ENCODE peak calls at places on chromosomes 12 and 14, in five cellular contexts. A is transverse colon, N is lower leg skin, T is body of pancreas, P is tibial nerve. Q is an unnamed sample.

GRCh38 chr12:111767362-111768158 is 827 bp downstream of the ALDH2 start:
- DNase-seq in A (peak; percentile 58), N (no peak), T (no peak), P (no peak), Q (no peak)

GRCh38 chr12:109264095-109264942 is 44.8 kb downstream of the FOXN4 start:
- DNase-seq in A (peak; percentile 82), N (peak; percentile 39), T (peak; percentile 68), P (peak; percentile 54), Q (peak; percentile 86)

GRCh38 chr12:49949124-49949845 is 1.3 kb upstream of the AQP2 start:
- DNase-seq in A (no peak), N (no peak), T (no peak), P (no peak), Q (no peak)

GRCh38 chr14:39090548-39091111 is 12.4 kb downstream of the SEC23A start:
- DNase-seq in A (no peak), N (no peak), T (no peak), P (no peak), Q (no peak)

GRCh38 chr12:89494411-89495231 is 30.0 kb downstream of the GALNT4 start:
- DNase-seq in A (no peak), N (no peak), T (no peak), P (no peak), Q (no peak)

GRCh38 chr14:76480426-76480825 is 104.5 kb downstream of the ESRRB start:
- DNase-seq in A (no peak), N (no peak), T (no peak), P (no peak), Q (no peak)

GRCh38 chr12:52461693-52462092 is 9.7 kb upstream of the KRT6B start:
- DNase-seq in A (peak; percentile 25), N (no peak), T (peak; percentile 33), P (no peak), Q (no peak)

GRCh38 chr12:110917467-110917866 is 2.9 kb downstream of the MYL2 start:
- DNase-seq in A (no peak), N (no peak), T (no peak), P (no peak), Q (no peak)

GRCh38 chr12:21416611-21417121 is 20.8 kb upstream of the PYROXD1 start:
- DNase-seq in A (no peak), N (no peak), T (no peak), P (no peak), Q (no peak)

GRCh38 chr14:74882103-74882920 is 596 bp downstream of the DLST start:
- DNase-seq in A (peak; percentile 65), N (peak; percentile 45), T (peak; percentile 45), P (no peak), Q (peak; percentile 72)

GRCh38 chr12:106288510-106289195 is 13.9 kb upstream of the TCP11L2 start:
- DNase-seq in A (no peak), N (peak; percentile 40), T (peak; percentile 34), P (no peak), Q (peak; percentile 78)

GRCh38 chr12:51893786-51894185 is 5.9 kb downstream of the ANKRD33 start:
- DNase-seq in A (no peak), N (no peak), T (no peak), P (no peak), Q (no peak)

GRCh38 chr12:76704693-76705092 is 59.2 kb upstream of the ZDHHC17 start:
- DNase-seq in A (no peak), N (no peak), T (no peak), P (no peak), Q (no peak)

GRCh38 chr12:71686658-71687025 is 760 bp downstream of the TMEM19 start:
- DNase-seq in A (no peak), N (no peak), T (no peak), P (no peak), Q (peak; percentile 37)

GRCh38 chr14:98466807-98467206 is 805.2 kb downstream of the BCL11B start:
- DNase-seq in A (no peak), N (no peak), T (no peak), P (no peak), Q (no peak)

GRCh38 chr12:102896067-102896466 is 21.0 kb downstream of the PAH start:
- DNase-seq in A (no peak), N (no peak), T (no peak), P (no peak), Q (no peak)

GRCh38 chr12:39505025-39505424 is 62.1 kb upstream of the KIF21A start:
- DNase-seq in A (no peak), N (no peak), T (no peak), P (no peak), Q (no peak)

GRCh38 chr12:124923906-124924734 is 9.7 kb upstream of the UBC start:
- DNase-seq in A (no peak), N (no peak), T (no peak), P (peak; percentile 3), Q (peak; percentile 54)

GRCh38 chr12:8064131-8064530 is 2.0 kb downstream of the C3AR1 start:
- DNase-seq in A (no peak), N (no peak), T (no peak), P (no peak), Q (peak; percentile 33)

GRCh38 chr12:50715174-50715573 is 48.7 kb upstream of the ATF1 start:
- DNase-seq in A (no peak), N (no peak), T (no peak), P (no peak), Q (no peak)

GRCh38 chr12:51621155-51621922 is 30.3 kb downstream of the SCN8A start:
- DNase-seq in A (no peak), N (no peak), T (no peak), P (no peak), Q (no peak)

GRCh38 chr14:99589031-99589441 is 15.0 kb downstream of the CCDC85C start:
- DNase-seq in A (no peak), N (no peak), T (no peak), P (no peak), Q (peak; percentile 48)

GRCh38 chr14:48937796-48938195 is 648.4 kb downstream of the RPS29 start:
- DNase-seq in A (no peak), N (no peak), T (no peak), P (no peak), Q (no peak)

GRCh38 chr14:92607702-92608429 is 94.3 kb downstream of the RIN3 start:
- DNase-seq in A (no peak), N (no peak), T (no peak), P (no peak), Q (no peak)

DNA sequence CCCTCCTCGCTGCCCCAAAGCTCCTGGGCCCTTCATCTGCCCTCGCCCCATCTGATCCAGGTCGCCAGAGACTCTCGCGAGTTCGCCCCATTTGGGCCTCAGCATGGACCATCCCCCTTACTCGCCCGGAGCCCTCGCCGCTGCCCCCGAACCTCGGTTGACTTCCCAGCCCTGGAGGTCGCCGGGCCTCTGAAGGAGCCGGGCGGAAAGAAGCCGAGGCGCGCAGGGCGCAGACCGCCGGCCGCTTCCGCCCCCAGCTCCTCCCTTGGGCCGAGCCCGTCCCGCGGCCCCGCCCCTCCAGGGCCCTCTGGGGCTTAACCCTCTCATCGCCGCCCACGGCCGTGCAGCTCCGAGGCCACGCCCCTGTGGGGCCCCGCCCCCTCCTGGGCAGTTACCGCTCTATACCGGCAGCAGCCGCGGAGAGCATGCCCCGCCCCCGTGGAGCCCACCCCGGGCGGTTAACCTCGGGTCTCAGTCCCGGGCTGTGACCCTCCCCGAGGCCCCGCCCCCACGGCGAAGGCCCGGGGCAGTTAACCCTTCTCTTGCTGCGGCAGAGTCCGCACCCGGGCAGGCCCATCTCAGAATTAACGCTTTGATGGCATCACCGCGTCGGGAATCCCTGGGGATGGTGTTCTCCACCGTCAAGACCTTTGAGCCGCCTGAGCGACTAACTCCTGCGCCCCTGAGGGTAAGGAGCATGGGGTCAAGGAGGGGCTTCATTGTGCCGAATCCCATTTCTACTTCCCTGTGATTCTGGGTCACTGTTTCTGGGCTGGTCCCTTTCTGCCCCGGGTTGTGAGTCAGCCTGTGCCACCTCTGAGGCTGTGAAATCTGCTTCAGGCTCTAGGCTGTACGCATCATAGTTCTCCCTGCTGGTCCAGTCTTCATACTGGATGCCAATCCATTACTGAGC is at the start of gene SPSB2:
- DNase-seq in A (peak; percentile 99), N (peak; percentile 95), T (peak; percentile 99), P (peak; percentile 94), Q (peak; percentile 97)
- TF ChIP-seq POLR2A in A (peak; percentile 83), N (no peak), T (peak; percentile 27), P (peak; percentile 73), Q (peak; percentile 34)

GRCh38 chr14:56117765-56118610 is at the start of gene PELI2:
- DNase-seq in A (peak; percentile 81), N (peak; percentile 66), T (peak; percentile 89), P (peak; percentile 52), Q (peak; percentile 71)
- TF ChIP-seq POLR2A in A (peak; percentile 48), N (no peak), T (peak; percentile 96), P (peak; percentile 78), Q (no peak)

DNA sequence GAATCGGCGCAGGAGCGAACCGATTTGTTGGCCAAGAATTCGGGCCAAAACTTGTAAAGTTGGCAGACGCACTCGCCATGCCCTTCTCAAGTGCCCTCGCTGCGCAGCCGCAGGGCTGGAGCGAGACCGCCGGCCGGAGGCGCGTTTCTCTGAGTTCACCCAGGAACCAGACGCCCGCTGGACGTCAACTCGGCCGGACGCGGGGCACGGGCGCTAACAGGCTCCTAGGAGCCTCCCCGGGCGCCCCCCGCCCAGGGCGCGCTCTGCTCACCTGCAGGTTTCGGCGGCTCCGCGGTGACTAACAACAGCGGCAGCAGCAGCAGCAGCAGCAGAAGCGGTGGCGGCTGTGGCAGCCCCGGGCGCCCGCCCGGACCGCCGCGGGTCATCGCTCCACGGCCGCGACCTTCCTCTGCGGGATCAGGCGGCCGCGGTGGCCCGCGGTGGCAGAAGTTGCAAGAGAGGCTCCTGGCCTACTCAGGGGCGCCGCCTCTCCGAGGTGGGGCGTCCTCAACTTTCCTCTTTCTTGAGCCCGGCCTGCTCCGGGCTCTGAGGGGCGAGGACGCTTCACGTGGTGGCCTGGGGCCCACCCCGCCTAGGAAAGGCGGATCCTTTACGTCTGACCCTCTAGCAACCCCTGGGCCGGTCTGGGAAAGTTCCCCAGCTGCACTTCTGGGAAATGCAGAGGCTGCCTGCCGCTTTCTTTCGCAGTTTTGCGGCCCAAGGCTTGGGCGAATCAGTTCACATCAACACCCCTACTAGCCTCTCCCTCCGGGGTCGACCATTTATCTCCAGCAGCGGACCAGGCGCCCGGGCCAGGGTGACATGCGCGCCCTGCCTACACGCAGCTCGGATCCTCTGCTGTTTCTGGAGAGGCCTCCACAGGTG is at the start of gene PLBD1:
- DNase-seq in A (peak; percentile 71), N (peak; percentile 41), T (peak; percentile 90), P (no peak), Q (no peak)
- TF ChIP-seq POLR2A in A (peak; percentile 74), N (no peak), T (peak; percentile 89), P (no peak), Q (no peak)

DNA sequence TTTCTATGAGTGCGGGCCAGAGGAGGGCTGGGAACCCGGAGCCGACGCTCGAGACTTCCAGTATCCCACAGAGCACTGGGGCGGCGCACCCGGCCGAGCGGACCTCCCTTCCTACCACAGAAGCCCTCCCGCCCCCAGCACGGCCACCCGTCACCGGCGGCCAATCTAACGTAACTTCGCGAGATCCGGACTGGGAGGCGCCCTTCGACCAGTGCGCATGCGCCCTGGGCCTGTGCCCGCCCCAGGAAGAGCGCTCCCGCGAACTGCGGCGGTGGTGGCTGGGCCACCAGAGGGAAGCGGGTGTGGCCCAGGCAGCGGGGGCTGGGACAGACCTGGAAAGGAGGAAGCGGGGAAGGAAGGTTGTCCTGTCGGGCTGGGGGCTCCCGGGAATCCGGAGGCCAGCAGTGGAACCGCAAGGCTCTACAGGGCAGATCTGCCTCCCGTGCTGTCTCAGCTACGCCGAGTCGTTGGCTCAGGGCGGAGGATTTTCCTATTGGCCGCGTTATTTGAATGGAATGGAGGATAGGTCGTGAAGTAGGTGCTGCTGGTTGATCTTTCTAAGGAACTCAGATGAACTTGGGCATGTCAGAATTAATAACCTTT is at the start of gene PPP1R12A:
- DNase-seq in A (peak; percentile 97), N (peak; percentile 94), T (peak; percentile 97), P (peak; percentile 94), Q (peak; percentile 99)
- TF ChIP-seq POLR2A in A (peak; percentile 99), N (no peak), T (peak; percentile 92), P (peak; percentile 98), Q (peak; percentile 90)